ENCODE peak calls at places on chromosome 10, in five cellular contexts. R is T-cell; Z is activated CD4-positive, alpha-beta T cell treated with anti-CD3 and anti-CD28 coated beads for 24 hours; M is aorta; A is kidney. S is an unnamed sample.

GRCh38 chr10:88901610-88902327 is 21.7 kb downstream of the STAMBPL1 start:
- DNase-seq in A (no peak), M (no peak), R (no peak), Z (no peak), S (no peak)

GRCh38 chr10:71665456-71665855 is 54.1 kb downstream of the C10orf105 start:
- DNase-seq in R (no peak), Z (no peak), M (no peak), A (no peak), S (no peak)

GRCh38 chr10:4780782-4781181 is 45.2 kb upstream of the AKR1E2 start:
- DNase-seq in R (no peak), A (no peak), M (no peak), Z (no peak), S (no peak)

GRCh38 chr10:77597560-77597959 is 40.0 kb downstream of the KCNMA1 start:
- DNase-seq in Z (no peak), R (no peak), A (peak), M (no peak), S (no peak)

GRCh38 chr10:5481121-5481520 is 18.2 kb downstream of the CALML5 start:
- DNase-seq in Z (no peak), M (no peak), R (no peak), A (no peak), S (no peak)

GRCh38 chr10:5512881-5513698 is 11.7 kb upstream of the CALML3 start:
- DNase-seq in R (no peak), Z (peak), A (no peak), M (no peak), S (no peak)

GRCh38 chr10:17841055-17841454 is 31.9 kb downstream of the MRC1 start:
- DNase-seq in Z (no peak), R (no peak), A (no peak), M (no peak), S (peak)

GRCh38 chr10:81915517-81915916 is 40.5 kb downstream of the NRG3 start:
- DNase-seq in R (no peak), A (no peak), M (no peak), Z (no peak), S (no peak)

GRCh38 chr10:127195571-127196226 is 692 bp downstream of the INSYN2A start:
- DNase-seq in A (peak), M (no peak), Z (no peak), R (no peak), S (no peak)

GRCh38 chr10:82249141-82249540 is 374.1 kb downstream of the NRG3 start:
- DNase-seq in A (no peak), Z (no peak), M (no peak), R (no peak), S (no peak)